ENCODE peak calls at places on chromosome 2, in eight cellular contexts. One of them, this sample, is unnamed.

GRCh38 chr2:216799873-216800421 is 59.9 kb downstream of the TNP1 start:
- DNase-seq in uterus: peak; percentile 71
- DNase-seq in coronary artery: no peak
- DNase-seq in hepatocyte: peak; percentile 35
- DNase-seq in WERI-Rb-1: no peak
- DNase-seq in heart right ventricle: no peak
- DNase-seq in prostate gland: no peak
- DNase-seq in PC-9: no peak
- DNase-seq in this sample: no peak

GRCh38 chr2:39534095-39534711 is 97.1 kb upstream of the MAP4K3 start:
- DNase-seq in PC-9: no peak
- DNase-seq in uterus: no peak
- DNase-seq in prostate gland: no peak
- DNase-seq in coronary artery: no peak
- DNase-seq in WERI-Rb-1: no peak
- DNase-seq in heart right ventricle: no peak
- DNase-seq in hepatocyte: no peak
- DNase-seq in this sample: no peak

GRCh38 chr2:167069855-167070254 is 181.6 kb downstream of the XIRP2 start:
- DNase-seq in uterus: no peak
- DNase-seq in coronary artery: no peak
- DNase-seq in hepatocyte: no peak
- DNase-seq in WERI-Rb-1: no peak
- DNase-seq in PC-9: no peak
- DNase-seq in heart right ventricle: no peak
- DNase-seq in prostate gland: no peak
- DNase-seq in this sample: no peak

GRCh38 chr2:84459944-84460429 is 907 bp upstream of the SUCLG1 start:
- DNase-seq in heart right ventricle: no peak
- DNase-seq in coronary artery: no peak
- DNase-seq in WERI-Rb-1: no peak
- DNase-seq in PC-9: peak; percentile 41
- DNase-seq in hepatocyte: no peak
- DNase-seq in prostate gland: no peak
- DNase-seq in uterus: no peak
- DNase-seq in this sample: no peak

GRCh38 chr2:192060161-192060560 is 134.6 kb downstream of the TMEFF2 start:
- DNase-seq in PC-9: no peak
- DNase-seq in prostate gland: no peak
- DNase-seq in heart right ventricle: no peak
- DNase-seq in hepatocyte: no peak
- DNase-seq in WERI-Rb-1: no peak
- DNase-seq in coronary artery: no peak
- DNase-seq in uterus: no peak
- DNase-seq in this sample: no peak

GRCh38 chr2:152694161-152694661 is 23.1 kb downstream of the PRPF40A start:
- DNase-seq in WERI-Rb-1: no peak
- DNase-seq in uterus: no peak
- DNase-seq in coronary artery: no peak
- DNase-seq in prostate gland: no peak
- DNase-seq in heart right ventricle: no peak
- DNase-seq in PC-9: no peak
- DNase-seq in hepatocyte: peak; percentile 35
- DNase-seq in this sample: no peak

GRCh38 chr2:98445167-98445522 is 487 bp downstream of the INPP4A start:
- DNase-seq in heart right ventricle: no peak
- DNase-seq in coronary artery: no peak
- DNase-seq in prostate gland: no peak
- DNase-seq in PC-9: no peak
- DNase-seq in WERI-Rb-1: peak; percentile 17
- DNase-seq in hepatocyte: no peak
- DNase-seq in uterus: no peak
- DNase-seq in this sample: no peak

GRCh38 chr2:25251032-25251460 is 82.7 kb upstream of the POMC start:
- DNase-seq in heart right ventricle: no peak
- DNase-seq in uterus: no peak
- DNase-seq in coronary artery: no peak
- DNase-seq in hepatocyte: peak; percentile 39
- DNase-seq in prostate gland: no peak
- DNase-seq in PC-9: no peak
- DNase-seq in WERI-Rb-1: no peak
- DNase-seq in this sample: no peak

GRCh38 chr2:68831688-68832087 is 39.5 kb downstream of the BMP10 start:
- DNase-seq in coronary artery: no peak
- DNase-seq in hepatocyte: no peak
- DNase-seq in uterus: no peak
- DNase-seq in WERI-Rb-1: no peak
- DNase-seq in PC-9: no peak
- DNase-seq in prostate gland: no peak
- DNase-seq in heart right ventricle: no peak
- DNase-seq in this sample: no peak

GRCh38 chr2:235011929-235012631 is 60.3 kb downstream of the SH3BP4 start:
- DNase-seq in coronary artery: no peak
- DNase-seq in hepatocyte: no peak
- DNase-seq in heart right ventricle: no peak
- DNase-seq in prostate gland: no peak
- DNase-seq in WERI-Rb-1: peak; percentile 94
- DNase-seq in PC-9: no peak
- DNase-seq in uterus: no peak
- DNase-seq in this sample: no peak

GRCh38 chr2:171180229-171180937 is 19.7 kb upstream of the TLK1 start:
- DNase-seq in PC-9: no peak
- DNase-seq in WERI-Rb-1: no peak
- DNase-seq in prostate gland: no peak
- DNase-seq in heart right ventricle: no peak
- DNase-seq in uterus: no peak
- DNase-seq in coronary artery: no peak
- DNase-seq in hepatocyte: no peak
- DNase-seq in this sample: no peak

GRCh38 chr2:20103514-20103913 is 52.1 kb upstream of the LAPTM4A start:
- DNase-seq in uterus: no peak
- DNase-seq in heart right ventricle: no peak
- DNase-seq in hepatocyte: no peak
- DNase-seq in PC-9: no peak
- DNase-seq in WERI-Rb-1: peak; percentile 56
- DNase-seq in coronary artery: no peak
- DNase-seq in prostate gland: no peak
- DNase-seq in this sample: no peak

GRCh38 chr2:224890407-224890806 is 151.9 kb downstream of the DOCK10 start:
- DNase-seq in heart right ventricle: no peak
- DNase-seq in hepatocyte: no peak
- DNase-seq in WERI-Rb-1: no peak
- DNase-seq in PC-9: no peak
- DNase-seq in uterus: no peak
- DNase-seq in prostate gland: no peak
- DNase-seq in coronary artery: no peak
- DNase-seq in this sample: no peak

GRCh38 chr2:165277295-165277694 is 38.1 kb downstream of the SCN2A start:
- DNase-seq in heart right ventricle: no peak
- DNase-seq in PC-9: no peak
- DNase-seq in WERI-Rb-1: no peak
- DNase-seq in hepatocyte: no peak
- DNase-seq in coronary artery: no peak
- DNase-seq in prostate gland: no peak
- DNase-seq in uterus: no peak
- DNase-seq in this sample: no peak

GRCh38 chr2:206635016-206635415 is 7.3 kb upstream of the FAM237A start:
- DNase-seq in hepatocyte: no peak
- DNase-seq in prostate gland: no peak
- DNase-seq in PC-9: no peak
- DNase-seq in WERI-Rb-1: no peak
- DNase-seq in coronary artery: no peak
- DNase-seq in heart right ventricle: no peak
- DNase-seq in uterus: no peak
- DNase-seq in this sample: no peak

GRCh38 chr2:201513271-201513670 is 61.7 kb downstream of the STRADB start:
- DNase-seq in WERI-Rb-1: no peak
- DNase-seq in PC-9: no peak
- DNase-seq in coronary artery: no peak
- DNase-seq in uterus: no peak
- DNase-seq in heart right ventricle: no peak
- DNase-seq in prostate gland: no peak
- DNase-seq in hepatocyte: no peak
- DNase-seq in this sample: no peak

GRCh38 chr2:226057365-226057764 is 657.9 kb downstream of the NYAP2 start:
- DNase-seq in coronary artery: no peak
- DNase-seq in WERI-Rb-1: no peak
- DNase-seq in PC-9: no peak
- DNase-seq in uterus: no peak
- DNase-seq in heart right ventricle: no peak
- DNase-seq in prostate gland: no peak
- DNase-seq in hepatocyte: peak; percentile 8
- DNase-seq in this sample: no peak

GRCh38 chr2:31011565-31011964 is 126.7 kb downstream of the GALNT14 start:
- DNase-seq in hepatocyte: no peak
- DNase-seq in uterus: no peak
- DNase-seq in prostate gland: no peak
- DNase-seq in coronary artery: no peak
- DNase-seq in WERI-Rb-1: no peak
- DNase-seq in PC-9: no peak
- DNase-seq in heart right ventricle: no peak
- DNase-seq in this sample: no peak

GRCh38 chr2:197993830-197994229 is 189.4 kb downstream of the PLCL1 start:
- DNase-seq in prostate gland: no peak
- DNase-seq in coronary artery: no peak
- DNase-seq in PC-9: no peak
- DNase-seq in heart right ventricle: no peak
- DNase-seq in hepatocyte: no peak
- DNase-seq in WERI-Rb-1: no peak
- DNase-seq in uterus: no peak
- DNase-seq in this sample: no peak

GRCh38 chr2:197992482-197993133 is 188.2 kb downstream of the PLCL1 start:
- DNase-seq in PC-9: no peak
- DNase-seq in coronary artery: no peak
- DNase-seq in heart right ventricle: no peak
- DNase-seq in hepatocyte: no peak
- DNase-seq in WERI-Rb-1: no peak
- DNase-seq in prostate gland: no peak
- DNase-seq in uterus: no peak
- DNase-seq in this sample: no peak

GRCh38 chr2:197993363-197993762 is 189.0 kb downstream of the PLCL1 start:
- DNase-seq in heart right ventricle: no peak
- DNase-seq in uterus: no peak
- DNase-seq in prostate gland: no peak
- DNase-seq in WERI-Rb-1: no peak
- DNase-seq in hepatocyte: no peak
- DNase-seq in PC-9: no peak
- DNase-seq in coronary artery: no peak
- DNase-seq in this sample: no peak

GRCh38 chr2:197986977-197987376 is 182.6 kb downstream of the PLCL1 start:
- DNase-seq in prostate gland: no peak
- DNase-seq in coronary artery: no peak
- DNase-seq in PC-9: no peak
- DNase-seq in WERI-Rb-1: no peak
- DNase-seq in heart right ventricle: no peak
- DNase-seq in uterus: no peak
- DNase-seq in hepatocyte: no peak
- DNase-seq in this sample: no peak

GRCh38 chr2:197990356-197990755 is 186.0 kb downstream of the PLCL1 start:
- DNase-seq in prostate gland: no peak
- DNase-seq in coronary artery: no peak
- DNase-seq in heart right ventricle: no peak
- DNase-seq in PC-9: no peak
- DNase-seq in hepatocyte: no peak
- DNase-seq in uterus: no peak
- DNase-seq in WERI-Rb-1: no peak
- DNase-seq in this sample: no peak
- TF ChIP-seq CTCF in prostate gland: no peak
- TF ChIP-seq CTCF in coronary artery: no peak
- TF ChIP-seq CTCF in heart right ventricle: no peak
- TF ChIP-seq CTCF in PC-9: no peak
- TF ChIP-seq CTCF in hepatocyte: no peak
- TF ChIP-seq CTCF in uterus: no peak
- TF ChIP-seq CTCF in WERI-Rb-1: no peak
- TF ChIP-seq CTCF in this sample: no peak

GRCh38 chr2:50396301-50396637 is 635.7 kb downstream of the NRXN1 start:
- DNase-seq in uterus: no peak
- DNase-seq in heart right ventricle: no peak
- DNase-seq in prostate gland: no peak
- DNase-seq in WERI-Rb-1: no peak
- DNase-seq in PC-9: no peak
- DNase-seq in coronary artery: no peak
- DNase-seq in hepatocyte: no peak
- DNase-seq in this sample: no peak

GRCh38 chr2:50402654-50402960 is 629.3 kb downstream of the NRXN1 start:
- DNase-seq in hepatocyte: no peak
- DNase-seq in heart right ventricle: no peak
- DNase-seq in prostate gland: no peak
- DNase-seq in uterus: no peak
- DNase-seq in WERI-Rb-1: no peak
- DNase-seq in PC-9: no peak
- DNase-seq in coronary artery: no peak
- DNase-seq in this sample: no peak

GRCh38 chr2:50398101-50398500 is 633.8 kb downstream of the NRXN1 start:
- DNase-seq in coronary artery: no peak
- DNase-seq in WERI-Rb-1: no peak
- DNase-seq in prostate gland: no peak
- DNase-seq in PC-9: no peak
- DNase-seq in uterus: no peak
- DNase-seq in hepatocyte: no peak
- DNase-seq in heart right ventricle: no peak
- DNase-seq in this sample: no peak

GRCh38 chr2:50401772-50402653 is 629.9 kb downstream of the NRXN1 start:
- DNase-seq in uterus: no peak
- DNase-seq in hepatocyte: peak; percentile 72
- DNase-seq in heart right ventricle: peak; percentile 17
- DNase-seq in prostate gland: peak; percentile 23
- DNase-seq in PC-9: no peak
- DNase-seq in coronary artery: no peak
- DNase-seq in WERI-Rb-1: peak; percentile 84
- DNase-seq in this sample: peak; percentile 52
- H3K4me3 ChIP-seq in uterus: no peak overlapping the region
- H3K4me3 ChIP-seq in hepatocyte: no peak overlapping the region
- H3K4me3 ChIP-seq in heart right ventricle: no peak overlapping the region
- H3K4me3 ChIP-seq in prostate gland: no peak overlapping the region
- H3K4me3 ChIP-seq in PC-9: no peak overlapping the region
- H3K4me3 ChIP-seq in coronary artery: no peak overlapping the region
- H3K4me3 ChIP-seq in WERI-Rb-1: no peak overlapping the region
- H3K4me3 ChIP-seq in this sample: no peak overlapping the region

GRCh38 chr2:43169091-43169936 is 57.1 kb downstream of the ZFP36L2 start:
- DNase-seq in uterus: no peak
- DNase-seq in PC-9: peak; percentile 90
- DNase-seq in coronary artery: no peak
- DNase-seq in hepatocyte: no peak
- DNase-seq in prostate gland: peak; percentile 72
- DNase-seq in heart right ventricle: no peak
- DNase-seq in WERI-Rb-1: no peak
- DNase-seq in this sample: no peak
- H3K27ac ChIP-seq in uterus: peak overlapping the region; percentile 42
- H3K27ac ChIP-seq in PC-9: peak overlapping the region; percentile 97
- H3K27ac ChIP-seq in coronary artery: no peak overlapping the region
- H3K27ac ChIP-seq in hepatocyte: peak overlapping the region; percentile 95
- H3K27ac ChIP-seq in prostate gland: peak overlapping the region; percentile 74
- H3K27ac ChIP-seq in heart right ventricle: no peak overlapping the region
- H3K27ac ChIP-seq in WERI-Rb-1: no peak overlapping the region
- H3K27ac ChIP-seq in this sample: no peak overlapping the region

DNA sequence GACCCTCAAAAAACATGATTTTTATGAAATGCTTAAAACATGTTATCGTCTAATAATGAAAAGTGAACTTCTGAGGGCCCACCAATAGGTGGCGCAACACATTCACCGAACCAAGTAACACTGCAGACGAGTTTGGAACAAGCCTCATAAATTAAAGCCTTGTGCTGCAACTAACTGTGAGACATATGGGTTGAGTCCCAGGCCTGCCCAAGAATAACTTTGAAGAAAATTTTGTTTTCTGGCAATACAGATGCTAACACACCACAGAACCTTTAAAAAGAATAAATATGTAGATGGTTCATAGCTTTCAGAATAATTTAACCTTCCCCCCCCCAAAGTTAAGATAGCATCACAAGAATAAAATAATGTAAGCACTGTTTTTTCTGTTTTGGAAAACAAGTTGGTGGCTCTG is 285.9 kb downstream of the RNF144A start:
- DNase-seq in coronary artery: no peak
- DNase-seq in uterus: peak; percentile 38
- DNase-seq in hepatocyte: peak; percentile 82
- DNase-seq in WERI-Rb-1: peak; percentile 66
- DNase-seq in prostate gland: peak; percentile 18
- DNase-seq in PC-9: no peak
- DNase-seq in heart right ventricle: peak; percentile 38
- DNase-seq in this sample: peak; percentile 49
- TF ChIP-seq CTCF in coronary artery: peak; percentile 79
- TF ChIP-seq CTCF in uterus: peak; percentile 76
- TF ChIP-seq CTCF in hepatocyte: peak; percentile 97
- TF ChIP-seq CTCF in WERI-Rb-1: peak; percentile 79
- TF ChIP-seq CTCF in prostate gland: peak; percentile 72
- TF ChIP-seq CTCF in PC-9: peak; percentile 93
- TF ChIP-seq CTCF in heart right ventricle: peak; percentile 89
- TF ChIP-seq CTCF in this sample: peak; percentile 88

This sample was measured in dorsolateral prefrontal cortex.